ENCODE peak calls at places on chromosomes 11 and 22, in six cellular contexts. One of them, this sample, is unnamed.

GRCh38 chr11:74050465-74050864 is 41.6 kb upstream of the UCP3 start:
- DNase-seq in WTC11: no peak
- DNase-seq in GM23338: no peak
- DNase-seq in coronary artery: no peak
- DNase-seq in CD4-positive, alpha-beta T cell: no peak
- DNase-seq in PC-3: peak
- DNase-seq in this sample: no peak

GRCh38 chr11:125621995-125622394 is 3.0 kb upstream of the CHEK1 start:
- DNase-seq in coronary artery: no peak
- DNase-seq in WTC11: no peak
- DNase-seq in CD4-positive, alpha-beta T cell: no peak
- DNase-seq in PC-3: peak
- DNase-seq in GM23338: no peak
- DNase-seq in this sample: no peak

GRCh38 chr22:46367707-46368191 is 32.2 kb downstream of the TRMU start:
- DNase-seq in WTC11: peak
- DNase-seq in CD4-positive, alpha-beta T cell: peak
- DNase-seq in coronary artery: no peak
- DNase-seq in PC-3: peak
- DNase-seq in GM23338: peak
- DNase-seq in this sample: no peak

GRCh38 chr22:45499746-45500145 is 2.9 kb upstream of the FBLN1 start:
- DNase-seq in GM23338: no peak
- DNase-seq in WTC11: no peak
- DNase-seq in PC-3: no peak
- DNase-seq in CD4-positive, alpha-beta T cell: no peak
- DNase-seq in coronary artery: no peak
- DNase-seq in this sample: no peak

GRCh38 chr11:81644239-81644840 is 1089.3 kb downstream of the FAM181B start:
- DNase-seq in CD4-positive, alpha-beta T cell: no peak
- DNase-seq in GM23338: peak
- DNase-seq in PC-3: peak
- DNase-seq in WTC11: peak
- DNase-seq in coronary artery: no peak
- DNase-seq in this sample: no peak

GRCh38 chr22:36409067-36409466 is 21.3 kb upstream of the MYH9 start:
- DNase-seq in GM23338: no peak
- DNase-seq in coronary artery: no peak
- DNase-seq in PC-3: no peak
- DNase-seq in CD4-positive, alpha-beta T cell: no peak
- DNase-seq in WTC11: no peak
- DNase-seq in this sample: no peak

GRCh38 chr11:70482529-70482917 is 84.2 kb downstream of the CTTN start:
- DNase-seq in CD4-positive, alpha-beta T cell: no peak
- DNase-seq in PC-3: no peak
- DNase-seq in WTC11: no peak
- DNase-seq in coronary artery: no peak
- DNase-seq in GM23338: no peak
- DNase-seq in this sample: no peak

GRCh38 chr11:18731949-18732821 is 6.2 kb upstream of the IGSF22 start:
- DNase-seq in CD4-positive, alpha-beta T cell: peak
- DNase-seq in coronary artery: no peak
- DNase-seq in WTC11: peak
- DNase-seq in GM23338: peak
- DNase-seq in PC-3: peak
- DNase-seq in this sample: no peak

GRCh38 chr11:45649544-45650165 is 15.8 kb downstream of the CHST1 start:
- DNase-seq in coronary artery: no peak
- DNase-seq in PC-3: no peak
- DNase-seq in WTC11: no peak
- DNase-seq in CD4-positive, alpha-beta T cell: no peak
- DNase-seq in GM23338: no peak
- DNase-seq in this sample: peak

GRCh38 chr11:114027941-114028340 is 31.6 kb upstream of the ZBTB16 start:
- DNase-seq in CD4-positive, alpha-beta T cell: no peak
- DNase-seq in coronary artery: no peak
- DNase-seq in GM23338: no peak
- DNase-seq in WTC11: no peak
- DNase-seq in PC-3: peak
- DNase-seq in this sample: no peak
- TF ChIP-seq CTCF in CD4-positive, alpha-beta T cell: no peak
- TF ChIP-seq CTCF in coronary artery: no peak
- TF ChIP-seq CTCF in GM23338: peak
- TF ChIP-seq CTCF in WTC11: no peak
- TF ChIP-seq CTCF in PC-3: peak
- TF ChIP-seq CTCF in this sample: peak

DNA sequence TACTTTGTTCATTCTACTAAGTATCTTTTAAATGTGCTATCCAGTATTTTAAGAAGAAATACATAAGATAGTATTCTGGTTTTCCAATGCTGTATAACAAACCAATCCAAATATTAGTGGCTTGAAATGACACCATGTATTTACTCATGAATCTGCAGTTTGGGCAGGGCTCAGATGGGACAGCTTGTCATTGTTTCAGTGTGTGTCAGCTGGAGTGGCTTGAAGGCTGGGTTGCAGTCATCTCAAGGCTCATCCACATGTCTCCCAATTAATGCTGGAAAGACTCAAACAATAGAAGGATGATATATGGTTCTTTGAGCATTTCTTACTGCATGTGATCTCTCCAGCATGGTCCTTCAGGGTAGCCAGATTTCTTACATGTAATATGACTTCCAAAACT is 146.2 kb downstream of the ARHGAP42 start:
- DNase-seq in CD4-positive, alpha-beta T cell: no peak
- DNase-seq in PC-3: peak
- DNase-seq in coronary artery: no peak
- DNase-seq in WTC11: no peak
- DNase-seq in GM23338: no peak
- DNase-seq in this sample: no peak
- TF ChIP-seq CTCF in CD4-positive, alpha-beta T cell: no peak
- TF ChIP-seq CTCF in PC-3: no peak
- TF ChIP-seq CTCF in coronary artery: no peak
- TF ChIP-seq CTCF in WTC11: no peak
- TF ChIP-seq CTCF in GM23338: no peak
- TF ChIP-seq CTCF in this sample: no peak

GRCh38 chr22:19641254-19641982 is 72.9 kb upstream of the SEPTIN5 start:
- DNase-seq in GM23338: peak
- DNase-seq in CD4-positive, alpha-beta T cell: no peak
- DNase-seq in WTC11: peak
- DNase-seq in coronary artery: peak
- DNase-seq in PC-3: peak
- DNase-seq in this sample: no peak
- TF ChIP-seq CTCF in GM23338: peak
- TF ChIP-seq CTCF in CD4-positive, alpha-beta T cell: no peak
- TF ChIP-seq CTCF in WTC11: peak
- TF ChIP-seq CTCF in coronary artery: no peak
- TF ChIP-seq CTCF in PC-3: peak
- TF ChIP-seq CTCF in this sample: peak

GRCh38 chr11:75565916-75566762 is 4.1 kb downstream of the SERPINH1 start:
- DNase-seq in CD4-positive, alpha-beta T cell: no peak
- DNase-seq in coronary artery: no peak
- DNase-seq in PC-3: no peak
- DNase-seq in GM23338: no peak
- DNase-seq in WTC11: no peak
- DNase-seq in this sample: no peak
- TF ChIP-seq CTCF in CD4-positive, alpha-beta T cell: no peak
- TF ChIP-seq CTCF in coronary artery: no peak
- TF ChIP-seq CTCF in PC-3: no peak
- TF ChIP-seq CTCF in GM23338: no peak
- TF ChIP-seq CTCF in WTC11: no peak
- TF ChIP-seq CTCF in this sample: no peak

GRCh38 chr11:873723-874122 is 31.1 kb downstream of the TSPAN4 start:
- DNase-seq in GM23338: no peak
- DNase-seq in WTC11: no peak
- DNase-seq in CD4-positive, alpha-beta T cell: no peak
- DNase-seq in PC-3: no peak
- DNase-seq in coronary artery: no peak
- DNase-seq in this sample: no peak
- TF ChIP-seq CTCF in GM23338: no peak
- TF ChIP-seq CTCF in WTC11: no peak
- TF ChIP-seq CTCF in CD4-positive, alpha-beta T cell: no peak
- TF ChIP-seq CTCF in PC-3: no peak
- TF ChIP-seq CTCF in coronary artery: no peak
- TF ChIP-seq CTCF in this sample: no peak

GRCh38 chr11:114228401-114229061 is 67.7 kb upstream of the NNMT start:
- DNase-seq in GM23338: no peak
- DNase-seq in CD4-positive, alpha-beta T cell: no peak
- DNase-seq in coronary artery: no peak
- DNase-seq in WTC11: no peak
- DNase-seq in PC-3: no peak
- DNase-seq in this sample: no peak
- TF ChIP-seq CTCF in GM23338: no peak
- TF ChIP-seq CTCF in CD4-positive, alpha-beta T cell: no peak
- TF ChIP-seq CTCF in coronary artery: no peak
- TF ChIP-seq CTCF in WTC11: no peak
- TF ChIP-seq CTCF in PC-3: no peak
- TF ChIP-seq CTCF in this sample: no peak

GRCh38 chr11:119357069-119357468 is 10.6 kb upstream of the MFRP start:
- DNase-seq in GM23338: no peak
- DNase-seq in coronary artery: no peak
- DNase-seq in CD4-positive, alpha-beta T cell: no peak
- DNase-seq in PC-3: no peak
- DNase-seq in WTC11: no peak
- DNase-seq in this sample: no peak

GRCh38 chr11:119359365-119360229 is 13.1 kb upstream of the MFRP start:
- DNase-seq in coronary artery: no peak
- DNase-seq in GM23338: no peak
- DNase-seq in PC-3: peak
- DNase-seq in WTC11: no peak
- DNase-seq in CD4-positive, alpha-beta T cell: no peak
- DNase-seq in this sample: no peak

GRCh38 chr11:119355091-119355843 is 8.8 kb upstream of the MFRP start:
- DNase-seq in coronary artery: no peak
- DNase-seq in GM23338: no peak
- DNase-seq in WTC11: no peak
- DNase-seq in PC-3: no peak
- DNase-seq in CD4-positive, alpha-beta T cell: no peak
- DNase-seq in this sample: no peak

GRCh38 chr11:119352857-119353260 is 6.4 kb upstream of the MFRP start:
- DNase-seq in CD4-positive, alpha-beta T cell: no peak
- DNase-seq in coronary artery: no peak
- DNase-seq in GM23338: peak
- DNase-seq in PC-3: peak
- DNase-seq in WTC11: no peak
- DNase-seq in this sample: no peak

GRCh38 chr11:119356349-119357031 is 10.0 kb upstream of the MFRP start:
- DNase-seq in GM23338: peak
- DNase-seq in CD4-positive, alpha-beta T cell: peak
- DNase-seq in PC-3: peak
- DNase-seq in WTC11: peak
- DNase-seq in coronary artery: no peak
- DNase-seq in this sample: peak
- TF ChIP-seq CTCF in GM23338: peak
- TF ChIP-seq CTCF in CD4-positive, alpha-beta T cell: peak
- TF ChIP-seq CTCF in PC-3: peak
- TF ChIP-seq CTCF in WTC11: peak
- TF ChIP-seq CTCF in coronary artery: peak
- TF ChIP-seq CTCF in this sample: peak

DNA sequence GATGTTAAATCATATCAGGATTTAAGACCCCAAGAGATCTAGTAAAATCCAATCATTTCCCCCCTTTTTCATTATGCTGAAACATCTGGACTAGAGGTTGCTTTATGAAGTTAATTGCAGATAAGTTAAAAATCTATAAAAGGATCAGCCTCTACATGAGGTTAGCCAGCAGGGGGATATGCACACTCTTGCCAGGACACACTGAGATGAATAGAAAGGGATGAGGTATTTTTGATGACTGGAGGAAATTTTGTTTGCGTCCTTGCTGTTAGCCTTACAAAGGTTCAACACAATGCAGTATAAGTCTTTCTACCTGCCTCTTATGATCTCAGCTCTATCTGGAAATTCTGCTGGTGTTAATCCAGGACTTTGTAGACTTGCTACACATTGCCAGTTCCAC is 1034.3 kb downstream of the LRRC4C start:
- DNase-seq in GM23338: peak
- DNase-seq in WTC11: no peak
- DNase-seq in PC-3: no peak
- DNase-seq in coronary artery: no peak
- DNase-seq in CD4-positive, alpha-beta T cell: no peak
- DNase-seq in this sample: no peak
- TF ChIP-seq CTCF in GM23338: no peak
- TF ChIP-seq CTCF in WTC11: no peak
- TF ChIP-seq CTCF in PC-3: no peak
- TF ChIP-seq CTCF in coronary artery: no peak
- TF ChIP-seq CTCF in CD4-positive, alpha-beta T cell: no peak
- TF ChIP-seq CTCF in this sample: no peak